ENCODE peak calls at places on chromosomes 1 and 21, in five cellular contexts. A is activated CD4-positive, alpha-beta T cell treated with anti-CD3 and anti-CD28 coated beads, Interleukin-2, amount 50 U/mL, for 1 hour; O is EH; Q is stimulated activated CD4-positive, alpha-beta T cell treated with anti-CD3 and anti-CD28 coated beads, Interleukin-2, amount 100 ng/mL, for 48 hours; Y is substantia nigra. P is an unnamed sample.

GRCh38 chr1:246518456-246519205 is 11.6 kb upstream of the SMYD3 start:
- DNase-seq in Q (no peak), O (no peak), A (no peak), Y (no peak), P (no peak)

GRCh38 chr1:8166436-8166835 is 140.3 kb upstream of the ERRFI1 start:
- DNase-seq in O (no peak), A (no peak), Q (no peak), Y (no peak), P (no peak)

GRCh38 chr1:23960291-23960718 is 677 bp downstream of the PNRC2 start:
- DNase-seq in O (peak), Q (no peak), Y (no peak), A (no peak), P (no peak)

GRCh38 chr1:6292134-6292533 is 31.2 kb upstream of the GPR153 start:
- DNase-seq in O (no peak), Y (no peak), A (no peak), Q (no peak), P (no peak)

GRCh38 chr1:237316352-237316751 is 274.4 kb downstream of the RYR2 start:
- DNase-seq in A (no peak), Q (no peak), O (no peak), Y (no peak), P (no peak)

GRCh38 chr1:8814870-8815269 is 2.6 kb downstream of the RERE start:
- DNase-seq in A (no peak), Q (no peak), O (no peak), Y (no peak), P (no peak)

GRCh38 chr1:213761845-213762407 is 225.8 kb upstream of the PROX1 start:
- DNase-seq in Q (peak), Y (no peak), O (no peak), A (peak), P (no peak)

GRCh38 chr1:109775408-109775807 is 11.7 kb upstream of the EPS8L3 start:
- DNase-seq in Y (no peak), A (no peak), Q (no peak), O (peak), P (no peak)

GRCh38 chr1:25431495-25432363 is 1.0 kb downstream of the MACO1 start:
- DNase-seq in Y (no peak), A (no peak), Q (no peak), O (peak), P (no peak)

GRCh38 chr1:31938184-31938975 is at the start of gene PTP4A2:
- DNase-seq in Y (peak), O (peak), Q (peak), A (peak), P (peak)

GRCh38 chr1:29083318-29084195 is 40.1 kb downstream of the TMEM200B start:
- DNase-seq in A (no peak), Q (no peak), Y (no peak), O (peak), P (no peak)

GRCh38 chr1:231515748-231516147 is 12.7 kb upstream of the TSNAX start:
- DNase-seq in A (no peak), Q (no peak), O (no peak), Y (no peak), P (no peak)

GRCh38 chr1:44926311-44926781 is 60.0 kb downstream of the EIF2B3 start:
- DNase-seq in Y (no peak), A (no peak), O (peak), Q (no peak), P (no peak)

GRCh38 chr1:65469889-65470340 is 49.4 kb downstream of the LEPR start:
- DNase-seq in Y (no peak), O (peak), A (no peak), Q (no peak), P (no peak)

GRCh38 chr21:42567181-42567560 is 53.5 kb downstream of the SLC37A1 start:
- DNase-seq in Q (no peak), A (no peak), Y (no peak), O (no peak), P (no peak)

P was measured in GM12891.